ENCODE peak calls at places on chromosomes 13 and 19, in six cellular contexts. W is heart right ventricle, H is IMR-90, F is left lung, I is heart left ventricle, X is HFF-Myc. B is an unnamed sample.

GRCh38 chr19:3478409-3479176 is 1.7 kb downstream of the SMIM24 start:
- DNase-seq in H (no peak), W (no peak), I (no peak), F (no peak), X (no peak), B (no peak)

GRCh38 chr13:43848250-43848649 is 31.3 kb downstream of the CCDC122 start:
- DNase-seq in H (peak), F (no peak), W (no peak), X (no peak), I (no peak), B (no peak)

GRCh38 chr13:50596103-50596502 is 247.4 kb downstream of the DLEU7 start:
- DNase-seq in H (no peak), I (no peak), F (no peak), X (no peak), W (no peak), B (no peak)

GRCh38 chr19:38394488-38394887 is 6.0 kb downstream of the SPRED3 start:
- DNase-seq in W (no peak), H (no peak), F (no peak), X (no peak), I (no peak), B (peak)

GRCh38 chr13:112077729-112078128 is 10.8 kb downstream of the SOX1 start:
- DNase-seq in F (no peak), X (no peak), I (no peak), H (no peak), W (no peak), B (no peak)

GRCh38 chr13:24142453-24142852 is 18.1 kb upstream of the SPATA13 start:
- DNase-seq in H (no peak), X (no peak), W (no peak), I (no peak), F (no peak), B (no peak)

GRCh38 chr13:34587586-34587985 is 354.5 kb upstream of the NBEA start:
- DNase-seq in X (peak), H (no peak), I (no peak), W (no peak), F (no peak), B (no peak)

GRCh38 chr19:2072757-2073551 is 21.9 kb upstream of the MKNK2 start:
- DNase-seq in F (no peak), X (no peak), I (no peak), H (no peak), W (no peak), B (no peak)

GRCh38 chr13:85632526-85633215 is 166.5 kb downstream of the SLITRK6 start:
- DNase-seq in H (no peak), X (no peak), W (no peak), I (no peak), F (no peak), B (no peak)

GRCh38 chr13:43390101-43390500 is 366.7 kb downstream of the DNAJC15 start:
- DNase-seq in X (no peak), I (no peak), F (no peak), W (no peak), H (peak), B (no peak)

GRCh38 chr19:4583961-4584669 is 24.6 kb upstream of the SEMA6B start:
- DNase-seq in X (no peak), W (no peak), H (no peak), I (no peak), F (no peak), B (peak)

GRCh38 chr13:70950664-70951063 is 842.4 kb upstream of the KLHL1 start:
- DNase-seq in X (no peak), F (no peak), I (no peak), H (no peak), W (no peak), B (no peak)

GRCh38 chr19:4112367-4112766 is 11.6 kb downstream of the MAP2K2 start:
- DNase-seq in H (no peak), X (no peak), I (no peak), W (no peak), F (no peak), B (no peak)

GRCh38 chr13:78012046-78012445 is 93.4 kb upstream of the EDNRB start:
- DNase-seq in F (no peak), I (no peak), W (no peak), H (no peak), X (no peak), B (no peak)

GRCh38 chr19:41919948-41920712 is 8.1 kb downstream of the ERFL start:
- DNase-seq in F (no peak), X (no peak), H (no peak), I (no peak), W (no peak), B (no peak)

GRCh38 chr19:58573658-58574164 is 576 bp upstream of the MZF1 start:
- DNase-seq in F (no peak), I (no peak), W (no peak), H (no peak), X (no peak), B (no peak)

GRCh38 chr19:47652285-47652684 is 43.4 kb downstream of the BICRA start:
- DNase-seq in H (no peak), W (no peak), X (no peak), I (no peak), F (no peak), B (no peak)

GRCh38 chr19:18233224-18233825 is 7.1 kb upstream of the PDE4C start:
- DNase-seq in W (peak), I (peak), F (no peak), H (peak), X (no peak), B (peak)

GRCh38 chr13:79749985-79750551 is 269.1 kb downstream of the NDFIP2 start:
- DNase-seq in X (peak), W (peak), H (peak), I (peak), F (peak), B (peak)

GRCh38 chr13:26946675-26947342 is 186.2 kb upstream of the GPR12 start:
- DNase-seq in I (no peak), W (no peak), F (no peak), X (peak), H (peak), B (no peak)

GRCh38 chr19:49893135-49893534 is 3.6 kb downstream of the IL4I1 start:
- DNase-seq in H (no peak), W (no peak), F (no peak), X (no peak), I (no peak), B (no peak)

GRCh38 chr13:73672492-73672891 is 461.7 kb downstream of the KLF12 start:
- DNase-seq in I (no peak), W (no peak), F (no peak), X (no peak), H (no peak), B (no peak)

GRCh38 chr19:11833541-11833940 is 15.0 kb upstream of the ZNF439 start:
- DNase-seq in X (no peak), H (no peak), F (no peak), W (no peak), I (no peak), B (no peak)

GRCh38 chr19:16367269-16367683 is 42.6 kb downstream of the KLF2 start:
- DNase-seq in H (no peak), I (no peak), F (no peak), X (no peak), W (no peak), B (no peak)

GRCh38 chr19:36125557-36125956 is 10.3 kb downstream of the TBCB start:
- DNase-seq in W (no peak), X (no peak), H (no peak), F (no peak), I (no peak), B (no peak)

GRCh38 chr13:85798999-85799646 is at the start of gene SLITRK6:
- DNase-seq in W (no peak), F (no peak), H (peak), I (no peak), X (peak), B (peak)

GRCh38 chr13:30623392-30623791 is 5.7 kb downstream of the USPL1 start:
- DNase-seq in H (no peak), F (no peak), X (no peak), I (no peak), W (no peak), B (no peak)

GRCh38 chr13:35723820-35724219 is 247.3 kb upstream of the MAB21L1 start:
- DNase-seq in I (peak), F (no peak), W (peak), H (peak), X (no peak), B (no peak)

DNA sequence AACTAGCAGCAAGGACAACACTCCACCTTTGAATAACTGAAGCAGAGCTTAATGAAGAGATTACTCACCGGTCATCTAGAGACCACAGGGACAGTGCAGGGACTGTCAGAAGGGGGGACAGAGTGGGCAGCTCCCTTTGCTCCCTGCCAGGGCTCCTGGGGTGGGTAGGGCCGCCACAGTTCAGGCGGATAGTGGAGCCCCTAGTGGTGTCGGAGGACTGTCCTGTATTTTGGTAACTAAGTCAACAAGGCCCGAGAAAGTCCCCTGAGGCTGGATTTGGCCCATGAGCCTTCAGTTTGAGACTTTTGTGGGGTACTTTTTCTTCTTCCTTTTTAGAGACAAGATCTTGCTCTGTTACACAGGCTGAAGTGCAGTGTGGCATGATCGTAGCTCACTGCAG is 44.6 kb downstream of the GJA3 start:
- DNase-seq in I (no peak), H (no peak), W (no peak), F (no peak), X (no peak), B (no peak)
- TF ChIP-seq CTCF in I (no peak), H (no peak), W (no peak), F (no peak), X (peak), B (no peak)

DNA sequence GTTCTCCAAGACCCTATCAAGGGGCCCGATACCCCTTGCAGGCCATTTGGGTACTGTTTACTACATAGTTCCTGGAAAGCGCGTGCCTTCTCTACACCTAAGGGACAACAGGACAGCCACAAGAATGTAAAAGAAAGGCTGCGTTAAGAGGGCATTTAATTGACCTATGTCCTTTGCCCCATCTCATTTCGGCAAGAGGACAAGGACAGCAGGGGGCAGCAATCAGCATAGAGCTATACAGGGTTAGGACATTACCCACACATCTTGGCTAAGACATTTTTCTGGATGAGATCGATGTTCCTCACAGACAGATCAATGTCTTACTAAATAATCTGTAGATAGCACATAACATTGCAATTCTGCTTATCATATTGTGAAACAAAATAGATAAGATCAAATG is 41.2 kb downstream of the FLT3 start:
- DNase-seq in W (no peak), X (no peak), H (peak), F (no peak), I (peak), B (peak)
- TF ChIP-seq CTCF in W (no peak), X (peak), H (peak), F (peak), I (peak), B (peak)

DNA sequence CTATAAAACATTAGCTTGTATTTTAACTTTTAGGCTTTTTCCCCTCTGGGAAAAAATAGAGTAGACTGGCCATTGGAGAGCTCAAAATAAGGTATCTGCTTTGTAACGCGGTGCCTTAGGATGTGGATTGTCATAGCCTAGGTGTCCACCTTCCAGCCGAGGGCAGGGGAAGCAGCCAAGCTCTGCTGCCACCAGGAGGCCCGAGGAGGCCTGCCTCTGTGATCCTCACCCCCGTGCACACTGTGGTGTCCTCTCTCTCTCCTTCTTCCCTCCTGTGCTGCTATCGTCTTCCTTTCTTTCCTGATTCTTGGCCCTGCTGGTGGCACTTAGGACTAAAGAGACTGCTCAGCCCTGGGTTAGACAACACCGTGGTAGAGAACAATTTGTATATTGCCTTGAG is 11.3 kb downstream of the HNRNPM start:
- DNase-seq in I (no peak), W (no peak), H (no peak), F (no peak), X (no peak), B (peak)
- TF ChIP-seq CTCF in I (no peak), W (peak), H (no peak), F (no peak), X (peak), B (peak)

DNA sequence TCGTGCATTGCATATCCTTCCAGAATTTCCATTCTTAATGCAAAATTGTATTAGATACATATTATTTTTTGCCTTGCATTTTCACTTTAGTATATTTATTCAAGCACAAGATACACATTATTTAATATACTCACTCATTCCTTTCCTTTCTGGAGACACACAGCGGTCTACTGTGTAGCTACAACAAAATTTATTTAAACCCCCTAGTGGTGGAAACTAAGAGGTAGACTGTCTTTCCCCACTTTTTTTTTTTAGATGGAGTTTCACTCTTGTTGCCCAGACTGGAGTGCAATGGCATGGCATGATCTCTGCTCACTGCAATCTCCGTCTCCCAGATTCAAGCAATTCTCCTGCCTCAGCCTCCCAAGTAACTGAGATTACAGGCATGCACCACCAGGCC is 2040.3 kb upstream of the PCDH20 start:
- DNase-seq in W (no peak), X (no peak), F (no peak), H (no peak), I (no peak), B (no peak)
- TF ChIP-seq CTCF in W (no peak), X (no peak), F (no peak), H (peak), I (no peak), B (peak)

GRCh38 chr13:99312493-99312883 is 5.3 kb upstream of the GPR183 start:
- DNase-seq in F (peak), X (peak), I (peak), H (peak), W (peak), B (no peak)
- TF ChIP-seq CTCF in F (no peak), X (no peak), I (no peak), H (no peak), W (no peak), B (no peak)

B was measured in endothelial cell.